ENCODE peak calls at places on chromosomes 16 and 17, in six cellular contexts. One of them, this sample, is unnamed.

GRCh38 chr17:63966646-63967265 is 6.0 kb downstream of the SCN4A start:
- ATAC-seq in lower lobe of right lung: no peak
- ATAC-seq in central memory CD8-positive, alpha-beta T cell: peak; percentile 97
- ATAC-seq in left lung: no peak
- ATAC-seq in T-cell: peak; percentile 67
- ATAC-seq in CD8-positive, alpha-beta T cell: peak; percentile 98
- ATAC-seq in this sample: no peak

GRCh38 chr16:83137326-83137770 is 510.6 kb downstream of the CDH13 start:
- ATAC-seq in lower lobe of right lung: peak; percentile 65
- ATAC-seq in central memory CD8-positive, alpha-beta T cell: peak; percentile 78
- ATAC-seq in left lung: peak; percentile 79
- ATAC-seq in T-cell: no peak
- ATAC-seq in CD8-positive, alpha-beta T cell: peak; percentile 46
- ATAC-seq in this sample: no peak

GRCh38 chr17:20948984-20949777 is 93.6 kb downstream of the USP22 start:
- ATAC-seq in lower lobe of right lung: no peak
- ATAC-seq in central memory CD8-positive, alpha-beta T cell: no peak
- ATAC-seq in left lung: no peak
- ATAC-seq in T-cell: no peak
- ATAC-seq in CD8-positive, alpha-beta T cell: no peak
- ATAC-seq in this sample: no peak

GRCh38 chr16:85004587-85005205 is 6.6 kb downstream of the ZDHHC7 start:
- ATAC-seq in lower lobe of right lung: peak; percentile 92
- ATAC-seq in central memory CD8-positive, alpha-beta T cell: no peak
- ATAC-seq in left lung: peak; percentile 84
- ATAC-seq in T-cell: no peak
- ATAC-seq in CD8-positive, alpha-beta T cell: no peak
- ATAC-seq in this sample: peak; percentile 22

GRCh38 chr17:43860927-43861622 is 14.1 kb downstream of the CD300LG start:
- ATAC-seq in lower lobe of right lung: no peak
- ATAC-seq in central memory CD8-positive, alpha-beta T cell: no peak
- ATAC-seq in left lung: no peak
- ATAC-seq in T-cell: no peak
- ATAC-seq in CD8-positive, alpha-beta T cell: no peak
- ATAC-seq in this sample: no peak

GRCh38 chr17:41211845-41212466 is 14.5 kb upstream of the KRTAP9-2 start:
- ATAC-seq in lower lobe of right lung: no peak
- ATAC-seq in central memory CD8-positive, alpha-beta T cell: no peak
- ATAC-seq in left lung: no peak
- ATAC-seq in T-cell: no peak
- ATAC-seq in CD8-positive, alpha-beta T cell: no peak
- ATAC-seq in this sample: no peak

GRCh38 chr16:8622315-8622656 is 788 bp downstream of the METTL22 start:
- ATAC-seq in lower lobe of right lung: peak; percentile 11
- ATAC-seq in central memory CD8-positive, alpha-beta T cell: no peak
- ATAC-seq in left lung: peak; percentile 17
- ATAC-seq in T-cell: no peak
- ATAC-seq in CD8-positive, alpha-beta T cell: no peak
- ATAC-seq in this sample: no peak

GRCh38 chr17:40032322-40033320 is 17.4 kb downstream of the CSF3 start:
- ATAC-seq in lower lobe of right lung: no peak
- ATAC-seq in central memory CD8-positive, alpha-beta T cell: no peak
- ATAC-seq in left lung: no peak
- ATAC-seq in T-cell: no peak
- ATAC-seq in CD8-positive, alpha-beta T cell: no peak
- ATAC-seq in this sample: no peak

GRCh38 chr16:15777533-15778203 is 79.2 kb downstream of the MYH11 start:
- ATAC-seq in lower lobe of right lung: no peak
- ATAC-seq in central memory CD8-positive, alpha-beta T cell: no peak
- ATAC-seq in left lung: peak; percentile 42
- ATAC-seq in T-cell: no peak
- ATAC-seq in CD8-positive, alpha-beta T cell: no peak
- ATAC-seq in this sample: no peak

GRCh38 chr16:24689128-24689527 is 40.3 kb upstream of the TNRC6A start:
- ATAC-seq in lower lobe of right lung: no peak
- ATAC-seq in central memory CD8-positive, alpha-beta T cell: no peak
- ATAC-seq in left lung: no peak
- ATAC-seq in T-cell: no peak
- ATAC-seq in CD8-positive, alpha-beta T cell: no peak
- ATAC-seq in this sample: no peak

GRCh38 chr17:74599531-74599939 is 7.5 kb upstream of the CD300LD start:
- ATAC-seq in lower lobe of right lung: peak; percentile 38
- ATAC-seq in central memory CD8-positive, alpha-beta T cell: no peak
- ATAC-seq in left lung: peak; percentile 64
- ATAC-seq in T-cell: no peak
- ATAC-seq in CD8-positive, alpha-beta T cell: no peak
- ATAC-seq in this sample: no peak

GRCh38 chr17:50259484-50260324 is 14.6 kb upstream of the TMEM92 start:
- ATAC-seq in lower lobe of right lung: no peak
- ATAC-seq in central memory CD8-positive, alpha-beta T cell: no peak
- ATAC-seq in left lung: peak; percentile 10
- ATAC-seq in T-cell: no peak
- ATAC-seq in CD8-positive, alpha-beta T cell: no peak
- ATAC-seq in this sample: no peak

GRCh38 chr16:30903596-30903995 is 7.2 kb downstream of the CTF1 start:
- ATAC-seq in lower lobe of right lung: peak; percentile 56
- ATAC-seq in central memory CD8-positive, alpha-beta T cell: no peak
- ATAC-seq in left lung: peak; percentile 46
- ATAC-seq in T-cell: no peak
- ATAC-seq in CD8-positive, alpha-beta T cell: no peak
- ATAC-seq in this sample: peak; percentile 15

GRCh38 chr17:81884968-81885367 is 6.4 kb downstream of the ALYREF start:
- ATAC-seq in lower lobe of right lung: no peak
- ATAC-seq in central memory CD8-positive, alpha-beta T cell: no peak
- ATAC-seq in left lung: no peak
- ATAC-seq in T-cell: peak; percentile 26
- ATAC-seq in CD8-positive, alpha-beta T cell: no peak
- ATAC-seq in this sample: no peak